ENCODE peak calls at places on chromosomes 1 and 21, in eight cellular contexts. S is myocyte, I is HTR-8/SVneo, T is AG09309, U is NCI-H345, V is A172, M is H7, B is GM12891. Z is an unnamed sample.
A peak's percentile ranks its signal among the peaks of the same experiment; 100 is the strongest.

GRCh38 chr1:185861630-185862029 is 127.4 kb downstream of the HMCN1 start:
- DNase-seq in S (no peak), I (no peak), T (no peak), U (peak; percentile 41), V (peak; percentile 27), M (no peak), B (no peak), Z (no peak)

GRCh38 chr21:38277501-38278111 is 20.8 kb downstream of the KCNJ15 start:
- DNase-seq in S (peak; percentile 85), I (peak; percentile 63), T (peak; percentile 98), U (no peak), V (peak; percentile 99), M (no peak), B (no peak), Z (no peak)

GRCh38 chr1:41359211-41360073 is 1.8 kb upstream of the FOXO6 start:
- DNase-seq in S (peak; percentile 93), I (no peak), T (peak; percentile 31), U (no peak), V (peak; percentile 46), M (peak; percentile 32), B (no peak), Z (peak; percentile 1)

GRCh38 chr1:6447016-6447817 is 18.8 kb downstream of the TNFRSF25 start:
- DNase-seq in S (no peak), I (no peak), T (no peak), U (no peak), V (no peak), M (peak; percentile 89), B (no peak), Z (peak; percentile 90)

GRCh38 chr1:70044832-70045231 is 160.5 kb downstream of the LRRC40 start:
- DNase-seq in S (peak; percentile 54), I (peak; percentile 13), T (peak; percentile 47), U (no peak), V (peak; percentile 70), M (no peak), B (no peak), Z (no peak)

GRCh38 chr1:177849130-177849529 is 120.7 kb downstream of the SEC16B start:
- DNase-seq in S (peak; percentile 94), I (no peak), T (no peak), U (no peak), V (no peak), M (no peak), B (no peak), Z (no peak)

GRCh38 chr1:167800241-167800640 is 78.5 kb downstream of the MPZL1 start:
- DNase-seq in S (no peak), I (no peak), T (no peak), U (no peak), V (no peak), M (no peak), B (no peak), Z (no peak)

GRCh38 chr1:92446990-92447681 is 39.6 kb downstream of the GFI1 start:
- DNase-seq in S (no peak), I (no peak), T (no peak), U (no peak), V (no peak), M (peak; percentile 42), B (no peak), Z (peak; percentile 36)

GRCh38 chr1:101769520-101769919 is 227.2 kb downstream of the OLFM3 start:
- DNase-seq in S (peak; percentile 9), I (no peak), T (no peak), U (peak; percentile 3), V (no peak), M (peak; percentile 1), B (no peak), Z (peak; percentile 51)

GRCh38 chr1:119187416-119187815 is 47.0 kb upstream of the WARS2 start:
- DNase-seq in S (no peak), I (no peak), T (no peak), U (no peak), V (no peak), M (no peak), B (no peak), Z (no peak)

GRCh38 chr1:184974086-184974836 is at the start of gene NIBAN1:
- DNase-seq in S (peak; percentile 9), I (peak; percentile 51), T (no peak), U (peak; percentile 54), V (peak; percentile 75), M (peak; percentile 85), B (peak; percentile 53), Z (peak; percentile 54)

GRCh38 chr1:87810166-87810565 is 481.5 kb downstream of the LMO4 start:
- DNase-seq in S (no peak), I (no peak), T (no peak), U (no peak), V (no peak), M (no peak), B (no peak), Z (no peak)

GRCh38 chr21:44425307-44425894 is 29.9 kb upstream of the LRRC3 start:
- DNase-seq in S (no peak), I (no peak), T (no peak), U (peak; percentile 86), V (no peak), M (peak; percentile 62), B (no peak), Z (no peak)

GRCh38 chr1:106534612-106535011 is 521.9 kb upstream of the PRMT6 start:
- DNase-seq in S (no peak), I (no peak), T (no peak), U (no peak), V (no peak), M (no peak), B (no peak), Z (peak; percentile 10)

GRCh38 chr1:209876091-209876800 is 48.5 kb downstream of the UTP25 start:
- DNase-seq in S (peak; percentile 68), I (no peak), T (no peak), U (peak; percentile 29), V (no peak), M (no peak), B (no peak), Z (no peak)

GRCh38 chr21:18245493-18245967 is 897 bp downstream of the CHODL start:
- DNase-seq in S (peak; percentile 83), I (no peak), T (no peak), U (peak; percentile 66), V (no peak), M (peak; percentile 26), B (no peak), Z (peak; percentile 59)

GRCh38 chr1:150164769-150165168 is 15.1 kb downstream of the PLEKHO1 start:
- DNase-seq in S (no peak), I (no peak), T (no peak), U (no peak), V (no peak), M (no peak), B (no peak), Z (no peak)

GRCh38 chr1:64854674-64855073 is 109.8 kb downstream of the RAVER2 start:
- DNase-seq in S (no peak), I (no peak), T (no peak), U (no peak), V (no peak), M (no peak), B (no peak), Z (no peak)

GRCh38 chr1:219505886-219506285 is 107.0 kb downstream of the ZC3H11B start:
- DNase-seq in S (no peak), I (no peak), T (peak; percentile 28), U (no peak), V (no peak), M (no peak), B (no peak), Z (no peak)

GRCh38 chr1:225413708-225414375 is 14.0 kb downstream of the LBR start:
- DNase-seq in S (no peak), I (no peak), T (no peak), U (no peak), V (no peak), M (no peak), B (no peak), Z (no peak)

GRCh38 chr1:43549921-43550597 is 19.4 kb downstream of the PTPRF start:
- DNase-seq in S (no peak), I (no peak), T (no peak), U (peak; percentile 95), V (no peak), M (peak; percentile 98), B (peak; percentile 60), Z (peak; percentile 91)

GRCh38 chr1:119635801-119636390 is 12.2 kb downstream of the ZNF697 start:
- DNase-seq in S (no peak), I (no peak), T (no peak), U (no peak), V (no peak), M (no peak), B (no peak), Z (no peak)